ENCODE peak calls at places on chromosomes 5 and 9, in ten cellular contexts. One of them, this sample, is unnamed.

GRCh38 chr5:54727874-54728273 is 210.3 kb downstream of the SNX18 start:
- DNase-seq in activated CD4-positive, alpha-beta T cell treated with anti-CD3 and anti-CD28 coated beads, Interleukin-2, amount 50 U/mL, for 48 hours: no peak
- DNase-seq in LoVo: no peak
- DNase-seq in HT-29: no peak
- DNase-seq in stimulated activated CD4-positive, alpha-beta T cell treated with anti-CD3 and anti-CD28 coated beads, Interleukin-1b, Interleukin-23, amount 100 ng/mL, for 48 hours: no peak
- DNase-seq in T47D: peak
- DNase-seq in neural progenitor cell: no peak
- DNase-seq in fibroblast of the conjunctiva: no peak
- DNase-seq in AG04449: no peak
- DNase-seq in RKO: no peak
- DNase-seq in this sample: no peak

GRCh38 chr5:38675443-38675842 is 119.0 kb upstream of the LIFR start:
- DNase-seq in stimulated activated CD4-positive, alpha-beta T cell treated with anti-CD3 and anti-CD28 coated beads, Interleukin-1b, Interleukin-23, amount 100 ng/mL, for 48 hours: no peak
- DNase-seq in activated CD4-positive, alpha-beta T cell treated with anti-CD3 and anti-CD28 coated beads, Interleukin-2, amount 50 U/mL, for 48 hours: no peak
- DNase-seq in RKO: no peak
- DNase-seq in T47D: no peak
- DNase-seq in neural progenitor cell: no peak
- DNase-seq in AG04449: no peak
- DNase-seq in fibroblast of the conjunctiva: no peak
- DNase-seq in HT-29: no peak
- DNase-seq in LoVo: no peak
- DNase-seq in this sample: no peak

GRCh38 chr5:145778144-145778900 is 56.8 kb downstream of the PRELID2 start:
- DNase-seq in stimulated activated CD4-positive, alpha-beta T cell treated with anti-CD3 and anti-CD28 coated beads, Interleukin-1b, Interleukin-23, amount 100 ng/mL, for 48 hours: no peak
- DNase-seq in activated CD4-positive, alpha-beta T cell treated with anti-CD3 and anti-CD28 coated beads, Interleukin-2, amount 50 U/mL, for 48 hours: no peak
- DNase-seq in LoVo: no peak
- DNase-seq in RKO: no peak
- DNase-seq in AG04449: no peak
- DNase-seq in HT-29: no peak
- DNase-seq in fibroblast of the conjunctiva: no peak
- DNase-seq in T47D: no peak
- DNase-seq in neural progenitor cell: no peak
- DNase-seq in this sample: no peak

GRCh38 chr5:174459832-174460448 is 264.4 kb upstream of the MSX2 start:
- DNase-seq in T47D: no peak
- DNase-seq in fibroblast of the conjunctiva: no peak
- DNase-seq in RKO: no peak
- DNase-seq in stimulated activated CD4-positive, alpha-beta T cell treated with anti-CD3 and anti-CD28 coated beads, Interleukin-1b, Interleukin-23, amount 100 ng/mL, for 48 hours: no peak
- DNase-seq in neural progenitor cell: no peak
- DNase-seq in activated CD4-positive, alpha-beta T cell treated with anti-CD3 and anti-CD28 coated beads, Interleukin-2, amount 50 U/mL, for 48 hours: no peak
- DNase-seq in AG04449: no peak
- DNase-seq in HT-29: peak
- DNase-seq in LoVo: peak
- DNase-seq in this sample: peak

GRCh38 chr9:19154135-19154612 is 26.9 kb upstream of the PLIN2 start:
- DNase-seq in HT-29: no peak
- DNase-seq in LoVo: no peak
- DNase-seq in RKO: no peak
- DNase-seq in activated CD4-positive, alpha-beta T cell treated with anti-CD3 and anti-CD28 coated beads, Interleukin-2, amount 50 U/mL, for 48 hours: peak
- DNase-seq in T47D: no peak
- DNase-seq in stimulated activated CD4-positive, alpha-beta T cell treated with anti-CD3 and anti-CD28 coated beads, Interleukin-1b, Interleukin-23, amount 100 ng/mL, for 48 hours: no peak
- DNase-seq in neural progenitor cell: no peak
- DNase-seq in AG04449: peak
- DNase-seq in fibroblast of the conjunctiva: peak
- DNase-seq in this sample: peak

GRCh38 chr5:40683351-40683750 is 3.6 kb downstream of the PTGER4 start:
- DNase-seq in RKO: no peak
- DNase-seq in stimulated activated CD4-positive, alpha-beta T cell treated with anti-CD3 and anti-CD28 coated beads, Interleukin-1b, Interleukin-23, amount 100 ng/mL, for 48 hours: no peak
- DNase-seq in fibroblast of the conjunctiva: no peak
- DNase-seq in LoVo: no peak
- DNase-seq in AG04449: no peak
- DNase-seq in HT-29: no peak
- DNase-seq in activated CD4-positive, alpha-beta T cell treated with anti-CD3 and anti-CD28 coated beads, Interleukin-2, amount 50 U/mL, for 48 hours: no peak
- DNase-seq in T47D: no peak
- DNase-seq in neural progenitor cell: no peak
- DNase-seq in this sample: no peak

GRCh38 chr9:131432597-131433301 is 38.9 kb downstream of the PRRC2B start:
- DNase-seq in stimulated activated CD4-positive, alpha-beta T cell treated with anti-CD3 and anti-CD28 coated beads, Interleukin-1b, Interleukin-23, amount 100 ng/mL, for 48 hours: no peak
- DNase-seq in neural progenitor cell: no peak
- DNase-seq in LoVo: no peak
- DNase-seq in AG04449: peak
- DNase-seq in fibroblast of the conjunctiva: peak
- DNase-seq in activated CD4-positive, alpha-beta T cell treated with anti-CD3 and anti-CD28 coated beads, Interleukin-2, amount 50 U/mL, for 48 hours: no peak
- DNase-seq in RKO: peak
- DNase-seq in T47D: no peak
- DNase-seq in HT-29: no peak
- DNase-seq in this sample: no peak

GRCh38 chr9:31166516-31166915 is 1217.9 kb upstream of the ACO1 start:
- DNase-seq in activated CD4-positive, alpha-beta T cell treated with anti-CD3 and anti-CD28 coated beads, Interleukin-2, amount 50 U/mL, for 48 hours: no peak
- DNase-seq in fibroblast of the conjunctiva: no peak
- DNase-seq in neural progenitor cell: no peak
- DNase-seq in LoVo: no peak
- DNase-seq in HT-29: no peak
- DNase-seq in stimulated activated CD4-positive, alpha-beta T cell treated with anti-CD3 and anti-CD28 coated beads, Interleukin-1b, Interleukin-23, amount 100 ng/mL, for 48 hours: no peak
- DNase-seq in AG04449: no peak
- DNase-seq in RKO: no peak
- DNase-seq in T47D: no peak
- DNase-seq in this sample: no peak

GRCh38 chr9:78549711-78550110 is 252.8 kb downstream of the PSAT1 start:
- DNase-seq in LoVo: no peak
- DNase-seq in fibroblast of the conjunctiva: no peak
- DNase-seq in neural progenitor cell: no peak
- DNase-seq in T47D: no peak
- DNase-seq in HT-29: no peak
- DNase-seq in AG04449: no peak
- DNase-seq in activated CD4-positive, alpha-beta T cell treated with anti-CD3 and anti-CD28 coated beads, Interleukin-2, amount 50 U/mL, for 48 hours: no peak
- DNase-seq in RKO: no peak
- DNase-seq in stimulated activated CD4-positive, alpha-beta T cell treated with anti-CD3 and anti-CD28 coated beads, Interleukin-1b, Interleukin-23, amount 100 ng/mL, for 48 hours: no peak
- DNase-seq in this sample: no peak

GRCh38 chr9:19495186-19496028 is 86.6 kb downstream of the ACER2 start:
- DNase-seq in stimulated activated CD4-positive, alpha-beta T cell treated with anti-CD3 and anti-CD28 coated beads, Interleukin-1b, Interleukin-23, amount 100 ng/mL, for 48 hours: no peak
- DNase-seq in HT-29: no peak
- DNase-seq in fibroblast of the conjunctiva: no peak
- DNase-seq in RKO: no peak
- DNase-seq in LoVo: no peak
- DNase-seq in AG04449: no peak
- DNase-seq in neural progenitor cell: no peak
- DNase-seq in activated CD4-positive, alpha-beta T cell treated with anti-CD3 and anti-CD28 coated beads, Interleukin-2, amount 50 U/mL, for 48 hours: no peak
- DNase-seq in T47D: peak
- DNase-seq in this sample: no peak

GRCh38 chr9:121990600-121991304 is 102.4 kb downstream of the TTLL11 start:
- DNase-seq in activated CD4-positive, alpha-beta T cell treated with anti-CD3 and anti-CD28 coated beads, Interleukin-2, amount 50 U/mL, for 48 hours: no peak
- DNase-seq in RKO: no peak
- DNase-seq in AG04449: no peak
- DNase-seq in LoVo: no peak
- DNase-seq in T47D: no peak
- DNase-seq in HT-29: no peak
- DNase-seq in fibroblast of the conjunctiva: no peak
- DNase-seq in neural progenitor cell: no peak
- DNase-seq in stimulated activated CD4-positive, alpha-beta T cell treated with anti-CD3 and anti-CD28 coated beads, Interleukin-1b, Interleukin-23, amount 100 ng/mL, for 48 hours: no peak
- DNase-seq in this sample: no peak

This sample was measured in SW480.